ENCODE peak calls at places on chromosomes 2 and 18, in four cellular contexts. One of them, this sample, is unnamed.

GRCh38 chr2:8957593-8957992 is 45.9 kb downstream of the MBOAT2 start:
- DNase-seq in dermis blood vessel endothelial cell: no peak
- DNase-seq in activated CD8-positive, alpha-beta memory T cell treated with anti-CD3 and anti-CD28 coated beads for 4 hours: no peak
- DNase-seq in midbrain: no peak
- DNase-seq in this sample: no peak

GRCh38 chr2:147818741-147819140 is 26.1 kb upstream of the ACVR2A start:
- DNase-seq in dermis blood vessel endothelial cell: no peak
- DNase-seq in activated CD8-positive, alpha-beta memory T cell treated with anti-CD3 and anti-CD28 coated beads for 4 hours: no peak
- DNase-seq in midbrain: no peak
- DNase-seq in this sample: no peak

GRCh38 chr2:215960825-215961224 is 52.5 kb downstream of the MREG start:
- DNase-seq in dermis blood vessel endothelial cell: no peak
- DNase-seq in activated CD8-positive, alpha-beta memory T cell treated with anti-CD3 and anti-CD28 coated beads for 4 hours: no peak
- DNase-seq in midbrain: no peak
- DNase-seq in this sample: no peak

GRCh38 chr2:6352906-6353515 is 512.7 kb downstream of the CMPK2 start:
- DNase-seq in dermis blood vessel endothelial cell: no peak
- DNase-seq in activated CD8-positive, alpha-beta memory T cell treated with anti-CD3 and anti-CD28 coated beads for 4 hours: no peak
- DNase-seq in midbrain: peak; percentile 47
- DNase-seq in this sample: no peak

GRCh38 chr2:200253631-200254030 is 52.9 kb upstream of the SPATS2L start:
- DNase-seq in dermis blood vessel endothelial cell: no peak
- DNase-seq in activated CD8-positive, alpha-beta memory T cell treated with anti-CD3 and anti-CD28 coated beads for 4 hours: no peak
- DNase-seq in midbrain: no peak
- DNase-seq in this sample: no peak

GRCh38 chr2:28979041-28979440 is 2.1 kb upstream of the TOGARAM2 start:
- DNase-seq in dermis blood vessel endothelial cell: no peak
- DNase-seq in activated CD8-positive, alpha-beta memory T cell treated with anti-CD3 and anti-CD28 coated beads for 4 hours: no peak
- DNase-seq in midbrain: no peak
- DNase-seq in this sample: no peak

GRCh38 chr18:23958036-23958435 is 56.5 kb upstream of the TTC39C start:
- DNase-seq in dermis blood vessel endothelial cell: no peak
- DNase-seq in activated CD8-positive, alpha-beta memory T cell treated with anti-CD3 and anti-CD28 coated beads for 4 hours: no peak
- DNase-seq in midbrain: peak; percentile 79
- DNase-seq in this sample: no peak

GRCh38 chr18:6009751-6010150 is 114.4 kb upstream of the TMEM200C start:
- DNase-seq in dermis blood vessel endothelial cell: no peak
- DNase-seq in activated CD8-positive, alpha-beta memory T cell treated with anti-CD3 and anti-CD28 coated beads for 4 hours: no peak
- DNase-seq in midbrain: no peak
- DNase-seq in this sample: no peak

GRCh38 chr2:126638781-126639180 is 17.2 kb upstream of the GYPC start:
- DNase-seq in dermis blood vessel endothelial cell: no peak
- DNase-seq in activated CD8-positive, alpha-beta memory T cell treated with anti-CD3 and anti-CD28 coated beads for 4 hours: no peak
- DNase-seq in midbrain: no peak
- DNase-seq in this sample: no peak

GRCh38 chr2:21515903-21516302 is 392.1 kb downstream of the TDRD15 start:
- DNase-seq in dermis blood vessel endothelial cell: no peak
- DNase-seq in activated CD8-positive, alpha-beta memory T cell treated with anti-CD3 and anti-CD28 coated beads for 4 hours: no peak
- DNase-seq in midbrain: no peak
- DNase-seq in this sample: no peak

GRCh38 chr2:144516417-144516980 is 3.4 kb downstream of the ZEB2 start:
- DNase-seq in dermis blood vessel endothelial cell: peak; percentile 63
- DNase-seq in activated CD8-positive, alpha-beta memory T cell treated with anti-CD3 and anti-CD28 coated beads for 4 hours: no peak
- DNase-seq in midbrain: no peak
- DNase-seq in this sample: no peak

GRCh38 chr2:70411489-70412081 is 109.7 kb upstream of the FAM136A start:
- DNase-seq in dermis blood vessel endothelial cell: no peak
- DNase-seq in activated CD8-positive, alpha-beta memory T cell treated with anti-CD3 and anti-CD28 coated beads for 4 hours: no peak
- DNase-seq in midbrain: no peak
- DNase-seq in this sample: no peak

GRCh38 chr2:102581911-102582310 is 37.4 kb upstream of the SLC9A2 start:
- DNase-seq in dermis blood vessel endothelial cell: no peak
- DNase-seq in activated CD8-positive, alpha-beta memory T cell treated with anti-CD3 and anti-CD28 coated beads for 4 hours: no peak
- DNase-seq in midbrain: no peak
- DNase-seq in this sample: no peak

GRCh38 chr2:71129114-71129890 is 727 bp downstream of the MCEE start:
- DNase-seq in dermis blood vessel endothelial cell: peak; percentile 16
- DNase-seq in activated CD8-positive, alpha-beta memory T cell treated with anti-CD3 and anti-CD28 coated beads for 4 hours: no peak
- DNase-seq in midbrain: peak; percentile 51
- DNase-seq in this sample: no peak

GRCh38 chr2:40896358-40896757 is 444.5 kb upstream of the SLC8A1 start:
- DNase-seq in dermis blood vessel endothelial cell: no peak
- DNase-seq in activated CD8-positive, alpha-beta memory T cell treated with anti-CD3 and anti-CD28 coated beads for 4 hours: no peak
- DNase-seq in midbrain: no peak
- DNase-seq in this sample: no peak

GRCh38 chr18:59848002-59848401 is 51.8 kb upstream of the PMAIP1 start:
- DNase-seq in dermis blood vessel endothelial cell: no peak
- DNase-seq in activated CD8-positive, alpha-beta memory T cell treated with anti-CD3 and anti-CD28 coated beads for 4 hours: no peak
- DNase-seq in midbrain: no peak
- DNase-seq in this sample: no peak

This sample was measured in central memory CD8-positive, alpha-beta T cell.